ENCODE peak calls at places on chromosomes 2 and 18, in five cellular contexts. W, H, A, D and P are unnamed samples. For H4K20me1, the result is how much of the 10 kb centered on the place peaks cover.

GRCh38 chr2:122061206-122061605 is 305.8 kb downstream of the TSN start:
- DNase-seq in W (no peak), H (no peak), A (no peak), D (no peak), P (no peak)

GRCh38 chr2:123916512-123916911 is 108.6 kb upstream of the CNTNAP5 start:
- DNase-seq in W (no peak), H (no peak), A (no peak), D (no peak), P (no peak)

GRCh38 chr2:42770288-42771131 is 6.6 kb upstream of the OXER1 start:
- DNase-seq in W (peak), H (peak), A (peak), D (peak), P (peak)

GRCh38 chr2:134683561-134684112 is 35.2 kb downstream of the TMEM163 start:
- DNase-seq in W (peak), H (no peak), A (no peak), D (no peak), P (no peak)

GRCh38 chr18:5756823-5757222 is 138.5 kb downstream of the TMEM200C start:
- DNase-seq in W (no peak), H (no peak), A (no peak), D (no peak), P (no peak)

GRCh38 chr2:33579226-33579625 is 19.9 kb downstream of the FAM98A start:
- DNase-seq in W (no peak), H (no peak), A (no peak), D (no peak), P (no peak)

GRCh38 chr18:47175283-47175894 is 775 bp downstream of the IER3IP1 start:
- DNase-seq in W (no peak), H (no peak), A (no peak), D (peak), P (no peak)

GRCh38 chr2:236250909-236251579 is 13.2 kb downstream of the ASB18 start:
- DNase-seq in W (no peak), H (no peak), A (no peak), D (no peak), P (no peak)

GRCh38 chr18:76408480-76409067 is 86.5 kb downstream of the ZNF516 start:
- DNase-seq in W (no peak), H (no peak), A (no peak), D (no peak), P (no peak)

GRCh38 chr18:58671122-58671940 is at the start of gene MALT1:
- DNase-seq in W (peak), H (peak), A (peak), D (peak), P (peak)

GRCh38 chr2:64668542-64668941 is 14.8 kb upstream of the SERTAD2 start:
- DNase-seq in W (no peak), H (no peak), A (no peak), D (no peak), P (no peak)

GRCh38 chr2:208148803-208149202 is 2.8 kb upstream of the CRYGB start:
- DNase-seq in W (no peak), H (no peak), A (no peak), D (peak), P (no peak)

GRCh38 chr2:61853086-61853847 is 593 bp downstream of the FAM161A start:
- DNase-seq in W (peak), H (peak), A (no peak), D (peak), P (peak)

GRCh38 chr2:74026674-74027294 is 42.1 kb downstream of the TET3 start:
- DNase-seq in W (no peak), H (no peak), A (no peak), D (peak), P (no peak)

GRCh38 chr2:70919672-70920366 is 15.9 kb upstream of the ATP6V1B1 start:
- DNase-seq in W (peak), H (peak), A (peak), D (peak), P (peak)

GRCh38 chr2:73285162-73285739 is 973 bp upstream of the FBXO41 start:
- DNase-seq in W (no peak), H (no peak), A (no peak), D (no peak), P (peak)

GRCh38 chr2:212939777-212940531 is 211.5 kb downstream of the IKZF2 start:
- DNase-seq in W (no peak), H (peak), A (no peak), D (peak), P (no peak)

GRCh38 chr2:234905547-234906260 is 46.1 kb upstream of the SH3BP4 start:
- DNase-seq in W (no peak), H (peak), A (peak), D (no peak), P (no peak)

GRCh38 chr18:56709463-56709862 is 58.3 kb downstream of the WDR7 start:
- DNase-seq in W (peak), H (no peak), A (peak), D (peak), P (peak)

GRCh38 chr2:238567067-238567855 is 140.5 kb downstream of the ASB1 start:
- DNase-seq in W (no peak), H (no peak), A (no peak), D (no peak), P (no peak)

GRCh38 chr2:188997276-188997675 is 23.1 kb downstream of the COL3A1 start:
- DNase-seq in W (no peak), H (no peak), A (no peak), D (no peak), P (no peak)

GRCh38 chr18:40407913-40408312 is 1547.1 kb upstream of the PIK3C3 start:
- DNase-seq in W (no peak), H (no peak), A (peak), D (no peak), P (no peak)

GRCh38 chr2:231884438-231885140 is 41.6 kb downstream of the NPPC start:
- DNase-seq in W (no peak), H (no peak), A (no peak), D (no peak), P (no peak)

GRCh38 chr2:96907405-96908041 is 37.6 kb upstream of the SEMA4C start:
- DNase-seq in W (no peak), H (peak), A (peak), D (peak), P (no peak)

GRCh38 chr2:68253211-68254068 is 1.1 kb upstream of the PPP3R1 start:
- DNase-seq in W (peak), H (no peak), A (peak), D (no peak), P (peak)

GRCh38 chr2:27314709-27315108 is 6.5 kb upstream of the UCN start:
- DNase-seq in W (no peak), H (no peak), A (no peak), D (no peak), P (no peak)

GRCh38 chr18:31197676-31198075 is 35.0 kb upstream of the DSC1 start:
- DNase-seq in W (no peak), H (no peak), A (no peak), D (no peak), P (no peak)

GRCh38 chr18:49161627-49162026 is 210.9 kb upstream of the SMAD7 start:
- DNase-seq in W (no peak), H (no peak), A (peak), D (no peak), P (no peak)

GRCh38 chr2:59458862-59459261 is 1094.6 kb downstream of the BCL11A start:
- DNase-seq in W (no peak), H (peak), A (no peak), D (peak), P (no peak)

GRCh38 chr2:163471947-163472346 is 263.9 kb downstream of the FIGN start:
- DNase-seq in W (no peak), H (no peak), A (peak), D (peak), P (no peak)

GRCh38 chr2:19358242-19359020 is at the start of gene OSR1:
- DNase-seq in W (no peak), H (peak), A (peak), D (peak), P (no peak)

GRCh38 chr2:232522014-232522854 is 2.0 kb downstream of the PRSS56 start:
- DNase-seq in W (peak), H (peak), A (no peak), D (peak), P (peak)

GRCh38 chr2:235501663-235502009 is 7.8 kb downstream of the AGAP1 start:
- DNase-seq in W (no peak), H (no peak), A (no peak), D (no peak), P (no peak)

GRCh38 chr2:12811916-12812315 is 95.2 kb downstream of the TRIB2 start:
- DNase-seq in W (no peak), H (no peak), A (no peak), D (no peak), P (no peak)

GRCh38 chr18:48613589-48613988 is 74.8 kb downstream of the CTIF start:
- DNase-seq in W (no peak), H (no peak), A (peak), D (peak), P (no peak)

GRCh38 chr2:149037851-149038250 is 648 bp upstream of the LYPD6B start:
- DNase-seq in W (no peak), H (peak), A (no peak), D (peak), P (peak)

GRCh38 chr2:60556998-60557955 is 3.8 kb upstream of the BCL11A start:
- DNase-seq in W (no peak), H (no peak), A (no peak), D (peak), P (no peak)

GRCh38 chr2:221572821-221573429 is 821 bp upstream of the EPHA4 start:
- DNase-seq in W (no peak), H (peak), A (peak), D (peak), P (no peak)

GRCh38 chr18:50163505-50163904 is 31.4 kb downstream of the MYO5B start:
- DNase-seq in W (no peak), H (no peak), A (no peak), D (no peak), P (no peak)

GRCh38 chr18:37662546-37663339 is 97.1 kb upstream of the CELF4 start:
- DNase-seq in W (no peak), H (no peak), A (no peak), D (no peak), P (no peak)

DNA sequence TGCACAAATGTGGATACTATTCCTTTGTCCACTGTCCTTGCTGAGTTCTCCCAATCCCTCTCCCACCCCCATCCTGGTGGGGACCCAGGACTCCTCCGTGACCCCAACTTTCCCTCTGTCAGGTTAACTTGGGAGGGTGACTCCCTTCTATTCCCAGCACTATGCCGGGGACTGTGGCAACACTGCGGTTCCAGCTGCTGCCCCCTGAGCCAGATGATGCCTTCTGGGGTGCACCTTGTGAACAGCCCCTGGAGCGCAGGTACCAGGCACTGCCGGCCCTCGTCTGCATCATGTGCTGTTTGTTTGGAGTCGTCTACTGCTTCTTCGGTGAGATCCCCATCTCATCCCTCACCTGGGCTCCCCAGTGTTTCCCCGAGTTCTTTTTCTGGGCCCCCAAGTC is 739 bp downstream of the TMEM198 start:
- DNase-seq in W (no peak), H (no peak), A (no peak), D (no peak), P (no peak)
- H3K27ac ChIP-seq in W (no peak), H (no peak), A (no peak), D (peak), P (no peak)

DNA sequence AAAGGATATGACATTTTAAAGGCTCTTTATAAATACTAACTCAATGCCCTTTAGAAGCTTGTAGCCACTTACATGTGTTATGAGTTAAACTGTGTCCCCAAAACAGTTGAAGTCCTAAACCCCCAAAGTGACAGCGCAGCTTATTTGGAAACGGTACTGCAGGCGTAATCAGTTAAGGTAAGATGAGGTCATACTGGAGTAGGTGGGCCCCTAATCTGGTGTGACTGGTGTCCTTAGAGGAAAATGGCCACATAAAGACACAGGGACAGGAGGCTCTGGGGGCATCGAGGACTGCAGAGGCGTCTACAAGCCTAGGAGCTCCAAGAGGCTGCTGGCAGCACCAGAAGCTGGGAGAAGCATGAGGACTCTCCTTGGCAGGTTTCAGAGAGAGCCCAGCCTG is 8.5 kb downstream of the TXNL4A start:
- DNase-seq in W (no peak), H (no peak), A (no peak), D (no peak), P (no peak)
- H4K20me1 ChIP-seq in W (under half), H (under half), A (half or more), D (half or more), P (under half)

GRCh38 chr2:190504912-190505311 is 29.6 kb downstream of the NEMP2 start:
- DNase-seq in W (no peak), H (no peak), A (no peak), D (no peak), P (no peak)
- H3K27ac ChIP-seq in W (no peak), H (no peak), A (no peak), D (no peak), P (no peak)

GRCh38 chr2:174353004-174353403 is 18.2 kb downstream of the SP9 start:
- DNase-seq in W (no peak), H (no peak), A (no peak), D (no peak), P (no peak)
- H4K20me1 ChIP-seq in W (under half), H (under half), A (under half), D (under half), P (under half)

GRCh38 chr2:9440058-9440727 is 16.7 kb downstream of the CPSF3 start:
- DNase-seq in W (no peak), H (no peak), A (peak), D (no peak), P (no peak)
- H3K27ac ChIP-seq in W (no peak), H (no peak), A (peak), D (no peak), P (no peak)